ENCODE peak calls at places on chromosomes 5 and 9, in seven cellular contexts. O is NCI-H1092; J is activated CD4-positive, alpha-beta T cell treated with anti-CD3 and anti-CD28 coated beads for 4 hours; R is AML-193; A is T47D; E is activated T-cell treated with anti-CD3 and anti-CD28 coated beads, Interleukin-2, amount 50 U/mL, for 48 hours; B is AG09319. V is an unnamed sample.

GRCh38 chr9:136016221-136016881 is 55.2 kb upstream of the UBAC1 start:
- DNase-seq in B (no peak), E (no peak), A (no peak), J (no peak), O (no peak), R (no peak), V (no peak)

GRCh38 chr9:129005336-129005997 is 22.7 kb downstream of the SH3GLB2 start:
- DNase-seq in J (no peak), A (no peak), B (no peak), O (no peak), E (no peak), R (no peak), V (no peak)

GRCh38 chr9:101582593-101582992 is 12.2 kb downstream of the PPP3R2 start:
- DNase-seq in R (no peak), E (no peak), B (peak; percentile 15), O (no peak), J (no peak), A (no peak), V (no peak)

GRCh38 chr5:142913728-142914338 is 143.7 kb downstream of the ARHGAP26 start:
- DNase-seq in E (no peak), J (no peak), O (no peak), B (no peak), A (peak; percentile 78), R (no peak), V (no peak)

GRCh38 chr5:36669015-36669651 is 62.7 kb downstream of the SLC1A3 start:
- DNase-seq in A (no peak), R (no peak), J (no peak), E (no peak), O (no peak), B (no peak), V (no peak)

GRCh38 chr5:40437452-40437861 is 242.3 kb upstream of the PTGER4 start:
- DNase-seq in E (peak; percentile 33), B (peak; percentile 34), A (no peak), J (peak; percentile 16), O (no peak), R (peak; percentile 60), V (no peak)

GRCh38 chr5:158026248-158027031 is 167.5 kb upstream of the CLINT1 start:
- DNase-seq in E (no peak), B (peak; percentile 97), A (no peak), R (no peak), O (no peak), J (no peak), V (no peak)

GRCh38 chr9:98374385-98375051 is 119.1 kb upstream of the TBC1D2 start:
- DNase-seq in J (no peak), O (no peak), A (no peak), B (no peak), R (no peak), E (no peak), V (no peak)

GRCh38 chr9:93090091-93090655 is 5.8 kb upstream of the CARD19 start:
- DNase-seq in E (peak; percentile 17), A (no peak), B (no peak), J (no peak), R (no peak), O (no peak), V (no peak)

GRCh38 chr9:121599186-121599871 is 52.1 kb upstream of the DAB2IP start:
- DNase-seq in A (peak; percentile 97), E (no peak), J (no peak), O (no peak), R (no peak), B (no peak), V (no peak)

GRCh38 chr5:179089502-179089901 is 29.3 kb downstream of the ZNF354C start:
- DNase-seq in E (no peak), A (no peak), J (no peak), R (no peak), O (no peak), B (no peak), V (no peak)

GRCh38 chr5:6328173-6328572 is 50.2 kb downstream of the MED10 start:
- DNase-seq in J (no peak), A (peak; percentile 86), E (no peak), R (peak; percentile 1), O (no peak), B (no peak), V (no peak)

GRCh38 chr9:129400971-129401622 is 219.8 kb downstream of the C9orf50 start:
- DNase-seq in E (no peak), B (no peak), A (no peak), R (no peak), O (no peak), J (no peak), V (no peak)

GRCh38 chr5:43320846-43321245 is 7.6 kb upstream of the HMGCS1 start:
- DNase-seq in R (no peak), E (no peak), A (no peak), O (no peak), B (no peak), J (no peak), V (no peak)

GRCh38 chr5:56839062-56839461 is 23.7 kb downstream of the MAP3K1 start:
- DNase-seq in B (no peak), J (no peak), O (no peak), A (no peak), R (no peak), E (no peak), V (no peak)

GRCh38 chr9:122346478-122347347 is 24.1 kb upstream of the PTGS1 start:
- DNase-seq in E (no peak), J (no peak), R (no peak), O (no peak), B (no peak), A (peak; percentile 36), V (no peak)

GRCh38 chr5:124263680-124264491 is 482.6 kb downstream of the ZNF608 start:
- DNase-seq in A (peak; percentile 74), B (no peak), R (no peak), O (peak; percentile 17), E (no peak), J (no peak), V (no peak)

GRCh38 chr9:115220339-115221009 is 102.5 kb upstream of the TNC start:
- DNase-seq in A (no peak), J (no peak), E (no peak), B (peak; percentile 60), R (no peak), O (no peak), V (no peak)

GRCh38 chr5:75720882-75721281 is 3.6 kb upstream of the POC5 start:
- DNase-seq in R (no peak), A (no peak), B (no peak), E (no peak), J (no peak), O (no peak), V (no peak)

GRCh38 chr9:135184158-135184557 is 96.7 kb downstream of the OLFM1 start:
- DNase-seq in R (no peak), E (no peak), A (no peak), B (no peak), J (no peak), O (no peak), V (no peak)

GRCh38 chr5:10034008-10034407 is 215.7 kb downstream of the ATPSCKMT start:
- DNase-seq in O (no peak), R (no peak), E (no peak), J (no peak), A (no peak), B (no peak), V (no peak)